ENCODE peak calls at places on chromosomes 11 and 22, in eight cellular contexts. R is GM04504; V is activated naive CD4-positive, alpha-beta T cell treated with anti-CD3 and anti-CD28 coated beads for 36 hours; P is MM.1S; S is cardiac fibroblast; D is upper lobe of right lung; E is NCI-H1417; T is NCI-H510A treated with DMSO at 0.1 percent for 48 hours. A is an unnamed sample.

GRCh38 chr22:32796865-32797573 is 4.5 kb upstream of the TIMP3 start:
- DNase-seq in R (peak), V (peak), P (peak), S (peak), D (peak), E (peak), T (no peak), A (peak)

GRCh38 chr22:35496768-35497312 is 43.8 kb upstream of the RASD2 start:
- DNase-seq in R (no peak), V (no peak), P (no peak), S (no peak), D (no peak), E (no peak), T (no peak), A (no peak)

GRCh38 chr11:62876712-62877111 is 4.0 kb upstream of the SLC3A2 start:
- DNase-seq in R (no peak), V (no peak), P (no peak), S (no peak), D (no peak), E (no peak), T (no peak), A (no peak)

GRCh38 chr22:40326905-40327735 is 19.2 kb upstream of the ADSL start:
- DNase-seq in R (no peak), V (no peak), P (no peak), S (peak), D (no peak), E (no peak), T (peak), A (no peak)

GRCh38 chr11:16312242-16312641 is 44.1 kb downstream of the SOX6 start:
- DNase-seq in R (no peak), V (no peak), P (no peak), S (no peak), D (no peak), E (no peak), T (peak), A (no peak)

GRCh38 chr11:118058311-118059230 is 18.3 kb upstream of the TMPRSS4 start:
- DNase-seq in R (no peak), V (no peak), P (peak), S (no peak), D (peak), E (no peak), T (no peak), A (no peak)

GRCh38 chr11:111623527-111624030 is 21.3 kb downstream of the SIK2 start:
- DNase-seq in R (no peak), V (no peak), P (no peak), S (no peak), D (no peak), E (no peak), T (no peak), A (no peak)

GRCh38 chr11:13338437-13339069 is 61.0 kb downstream of the BMAL1 start:
- DNase-seq in R (peak), V (peak), P (peak), S (peak), D (no peak), E (no peak), T (no peak), A (no peak)

GRCh38 chr11:79045018-79045787 is 395.6 kb downstream of the TENM4 start:
- DNase-seq in R (no peak), V (no peak), P (no peak), S (no peak), D (no peak), E (no peak), T (no peak), A (no peak)

GRCh38 chr22:27970596-27971220 is 51.7 kb upstream of the PITPNB start:
- DNase-seq in R (no peak), V (no peak), P (no peak), S (peak), D (no peak), E (no peak), T (no peak), A (no peak)

GRCh38 chr22:49925525-49926128 is 7.2 kb downstream of the CRELD2 start:
- DNase-seq in R (no peak), V (peak), P (peak), S (no peak), D (no peak), E (no peak), T (no peak), A (no peak)

GRCh38 chr11:69906453-69906907 is 87.3 kb upstream of the FGF3 start:
- DNase-seq in R (no peak), V (no peak), P (no peak), S (no peak), D (no peak), E (no peak), T (no peak), A (no peak)

GRCh38 chr11:75536786-75537629 is 11.3 kb upstream of the GDPD5 start:
- DNase-seq in R (no peak), V (peak), P (no peak), S (peak), D (no peak), E (no peak), T (no peak), A (no peak)

GRCh38 chr11:60982184-60982583 is 10.7 kb downstream of the CD6 start:
- DNase-seq in R (no peak), V (peak), P (no peak), S (no peak), D (no peak), E (no peak), T (no peak), A (no peak)

GRCh38 chr11:64556721-64557250 is 34.2 kb upstream of the SLC22A12 start:
- DNase-seq in R (no peak), V (no peak), P (no peak), S (no peak), D (peak), E (no peak), T (no peak), A (no peak)

GRCh38 chr11:102776454-102776853 is 4.0 kb downstream of the MMP10 start:
- DNase-seq in R (no peak), V (no peak), P (no peak), S (no peak), D (no peak), E (no peak), T (peak), A (no peak)

GRCh38 chr22:20552913-20553401 is 45.5 kb downstream of the MED15 start:
- DNase-seq in R (no peak), V (no peak), P (no peak), S (peak), D (no peak), E (no peak), T (no peak), A (no peak)

GRCh38 chr11:129106788-129107187 is 85.3 kb downstream of the ARHGAP32 start:
- DNase-seq in R (no peak), V (no peak), P (no peak), S (no peak), D (no peak), E (no peak), T (no peak), A (no peak)

GRCh38 chr11:36333897-36334296 is 37.8 kb downstream of the PRR5L start:
- DNase-seq in R (peak), V (no peak), P (peak), S (peak), D (no peak), E (no peak), T (no peak), A (peak)

GRCh38 chr11:74325649-74326645 is 14.5 kb upstream of the P4HA3 start:
- DNase-seq in R (peak), V (no peak), P (no peak), S (peak), D (peak), E (no peak), T (no peak), A (no peak)

GRCh38 chr22:41352058-41352457 is 29.7 kb upstream of the TEF start:
- DNase-seq in R (peak), V (no peak), P (no peak), S (peak), D (no peak), E (no peak), T (no peak), A (peak)

GRCh38 chr11:34601085-34601444 is 19.8 kb upstream of the EHF start:
- DNase-seq in R (no peak), V (no peak), P (no peak), S (no peak), D (no peak), E (no peak), T (no peak), A (no peak)

A was measured in T47D.